ENCODE peak calls at places on chromosome 15, in nine cellular contexts. F, M, P, W, S, I, Z, E and U are unnamed samples.

GRCh38 chr15:86526938-86527735 is 447.5 kb downstream of the AGBL1 start:
- DNase-seq in F (no peak), M (no peak), P (no peak), W (no peak), S (no peak), I (no peak), Z (no peak), E (no peak), U (peak)

GRCh38 chr15:77483426-77483825 is 62.7 kb downstream of the HMG20A start:
- DNase-seq in F (no peak), M (no peak), P (no peak), W (no peak), S (no peak), I (no peak), Z (no peak), E (no peak), U (no peak)

GRCh38 chr15:89477411-89478242 is 18.8 kb downstream of the RHCG start:
- DNase-seq in F (no peak), M (no peak), P (no peak), W (no peak), S (no peak), I (no peak), Z (no peak), E (no peak), U (no peak)

GRCh38 chr15:34993877-34994276 is 5.8 kb upstream of the ZNF770 start:
- DNase-seq in F (no peak), M (no peak), P (no peak), W (no peak), S (no peak), I (peak), Z (no peak), E (no peak), U (no peak)

GRCh38 chr15:99605990-99606389 is 40.2 kb downstream of the MEF2A start:
- DNase-seq in F (no peak), M (no peak), P (no peak), W (no peak), S (no peak), I (no peak), Z (no peak), E (no peak), U (no peak)

GRCh38 chr15:65805019-65805738 is 13.1 kb upstream of the DENND4A start:
- DNase-seq in F (no peak), M (no peak), P (no peak), W (no peak), S (no peak), I (no peak), Z (no peak), E (no peak), U (no peak)

GRCh38 chr15:68652141-68652540 is 73.3 kb downstream of the CORO2B start:
- DNase-seq in F (no peak), M (no peak), P (peak), W (no peak), S (peak), I (no peak), Z (no peak), E (no peak), U (no peak)

GRCh38 chr15:33311312-33311971 is 675 bp downstream of the RYR3 start:
- DNase-seq in F (no peak), M (no peak), P (no peak), W (peak), S (no peak), I (no peak), Z (no peak), E (no peak), U (peak)

GRCh38 chr15:60379466-60380274 is 18.1 kb downstream of the ANXA2 start:
- DNase-seq in F (peak), M (no peak), P (no peak), W (no peak), S (no peak), I (no peak), Z (peak), E (no peak), U (no peak)

GRCh38 chr15:25718597-25718996 is 144.5 kb downstream of the ATP10A start:
- DNase-seq in F (no peak), M (no peak), P (no peak), W (no peak), S (no peak), I (no peak), Z (no peak), E (no peak), U (no peak)

GRCh38 chr15:65214010-65214409 is 2.7 kb upstream of the CILP start:
- DNase-seq in F (no peak), M (no peak), P (no peak), W (no peak), S (no peak), I (no peak), Z (no peak), E (no peak), U (no peak)

GRCh38 chr15:96002890-96003859 is 327.3 kb upstream of the NR2F2 start:
- DNase-seq in F (no peak), M (no peak), P (no peak), W (no peak), S (no peak), I (no peak), Z (no peak), E (no peak), U (no peak)

GRCh38 chr15:88018865-88019626 is 237.5 kb downstream of the NTRK3 start:
- DNase-seq in F (no peak), M (no peak), P (no peak), W (no peak), S (no peak), I (no peak), Z (no peak), E (no peak), U (no peak)

GRCh38 chr15:67133738-67134576 is 68.6 kb downstream of the SMAD3 start:
- DNase-seq in F (peak), M (no peak), P (no peak), W (peak), S (no peak), I (peak), Z (no peak), E (peak), U (no peak)

GRCh38 chr15:71411538-71412482 is 296.5 kb downstream of the THSD4 start:
- DNase-seq in F (peak), M (no peak), P (peak), W (no peak), S (no peak), I (no peak), Z (peak), E (no peak), U (no peak)

GRCh38 chr15:25710184-25710583 is 152.9 kb downstream of the ATP10A start:
- DNase-seq in F (no peak), M (peak), P (no peak), W (peak), S (no peak), I (peak), Z (peak), E (peak), U (no peak)

GRCh38 chr15:87326274-87326673 is 930.3 kb downstream of the NTRK3 start:
- DNase-seq in F (no peak), M (no peak), P (no peak), W (no peak), S (no peak), I (no peak), Z (no peak), E (no peak), U (no peak)

GRCh38 chr15:88982946-88983342 is 69.8 kb upstream of the MFGE8 start:
- DNase-seq in F (no peak), M (no peak), P (no peak), W (no peak), S (no peak), I (no peak), Z (no peak), E (no peak), U (no peak)

GRCh38 chr15:42749266-42749665 is 12.3 kb upstream of the CDAN1 start:
- DNase-seq in F (no peak), M (no peak), P (no peak), W (no peak), S (no peak), I (no peak), Z (no peak), E (no peak), U (no peak)

GRCh38 chr15:99343836-99344551 is 92.7 kb downstream of the LRRC28 start:
- DNase-seq in F (no peak), M (no peak), P (peak), W (peak), S (no peak), I (no peak), Z (peak), E (peak), U (no peak)

GRCh38 chr15:91944334-91944733 is 90.8 kb downstream of the SLCO3A1 start:
- DNase-seq in F (no peak), M (no peak), P (no peak), W (no peak), S (no peak), I (no peak), Z (no peak), E (no peak), U (no peak)

GRCh38 chr15:66008920-66009572 is 139.8 kb downstream of the RAB11A start:
- DNase-seq in F (peak), M (peak), P (no peak), W (peak), S (no peak), I (no peak), Z (peak), E (no peak), U (no peak)

GRCh38 chr15:39936187-39936586 is 2.3 kb downstream of the EIF2AK4 start:
- DNase-seq in F (peak), M (no peak), P (no peak), W (peak), S (no peak), I (no peak), Z (no peak), E (no peak), U (no peak)

GRCh38 chr15:49697121-49697520 is 76.3 kb downstream of the DTWD1 start:
- DNase-seq in F (no peak), M (no peak), P (no peak), W (no peak), S (no peak), I (no peak), Z (no peak), E (no peak), U (no peak)

GRCh38 chr15:45449878-45450277 is 71.5 kb upstream of the GATM start:
- DNase-seq in F (no peak), M (no peak), P (no peak), W (no peak), S (no peak), I (no peak), Z (peak), E (no peak), U (no peak)

GRCh38 chr15:31294067-31294466 is 32.6 kb upstream of the KLF13 start:
- DNase-seq in F (no peak), M (no peak), P (no peak), W (no peak), S (no peak), I (no peak), Z (no peak), E (no peak), U (no peak)

GRCh38 chr15:79431636-79432344 is at the start of gene MINAR1:
- DNase-seq in F (no peak), M (peak), P (no peak), W (peak), S (no peak), I (peak), Z (peak), E (no peak), U (peak)

GRCh38 chr15:75565062-75565970 is 13.8 kb downstream of the PTPN9 start:
- DNase-seq in F (no peak), M (no peak), P (no peak), W (peak), S (no peak), I (no peak), Z (no peak), E (no peak), U (no peak)

GRCh38 chr15:101026686-101027272 is 107.6 kb downstream of the LRRK1 start:
- DNase-seq in F (no peak), M (no peak), P (peak), W (no peak), S (no peak), I (no peak), Z (no peak), E (no peak), U (no peak)

GRCh38 chr15:33005582-33005981 is 188.9 kb downstream of the FMN1 start:
- DNase-seq in F (no peak), M (no peak), P (no peak), W (no peak), S (no peak), I (no peak), Z (no peak), E (no peak), U (no peak)

GRCh38 chr15:82312611-82313349 is 36.5 kb downstream of the GOLGA6L10 start:
- DNase-seq in F (no peak), M (no peak), P (no peak), W (no peak), S (no peak), I (no peak), Z (no peak), E (no peak), U (no peak)